ENCODE peak calls at places on chromosomes 7 and 10, in eight cellular contexts. A, Z, B, E, N, D, H and X are unnamed samples.

GRCh38 chr7:27972272-27972671 is 208.3 kb downstream of the JAZF1 start:
- DNase-seq in D (no peak), B (no peak), H (no peak), A (no peak), N (no peak), Z (no peak), E (no peak), X (no peak)

GRCh38 chr7:151877911-151878835 is 1.3 kb upstream of the PRKAG2 start:
- DNase-seq in H (no peak), A (no peak), N (peak), D (no peak), B (no peak), E (no peak), Z (no peak), X (no peak)

GRCh38 chr10:70475661-70476060 is 2.9 kb upstream of the PALD1 start:
- DNase-seq in B (no peak), H (no peak), N (no peak), D (no peak), Z (no peak), A (no peak), E (no peak), X (no peak)

GRCh38 chr7:98398567-98399372 is 2.1 kb downstream of the BAIAP2L1 start:
- DNase-seq in N (no peak), Z (no peak), B (no peak), D (no peak), E (no peak), A (no peak), H (no peak), X (no peak)

GRCh38 chr10:28354552-28354951 is 51.7 kb upstream of the MPP7 start:
- DNase-seq in A (no peak), B (no peak), E (no peak), N (no peak), Z (no peak), D (no peak), H (no peak), X (no peak)

GRCh38 chr10:99964791-99965190 is 45.0 kb downstream of the DNMBP start:
- DNase-seq in H (no peak), Z (no peak), E (no peak), D (no peak), B (no peak), A (no peak), N (no peak), X (no peak)

GRCh38 chr7:119905495-119905894 is 367.5 kb upstream of the KCND2 start:
- DNase-seq in N (no peak), E (no peak), H (no peak), D (no peak), B (no peak), Z (no peak), A (no peak), X (no peak)

GRCh38 chr7:154748387-154748786 is 254.5 kb downstream of the PAXIP1 start:
- DNase-seq in E (no peak), B (no peak), Z (no peak), D (no peak), H (no peak), N (no peak), A (no peak), X (no peak)

GRCh38 chr10:59108886-59109288 is 67.6 kb upstream of the PHYHIPL start:
- DNase-seq in Z (no peak), N (no peak), E (no peak), B (no peak), H (no peak), A (no peak), D (no peak), X (no peak)

GRCh38 chr7:42457663-42458062 is 220.7 kb upstream of the GLI3 start:
- DNase-seq in N (no peak), H (no peak), Z (no peak), B (no peak), E (no peak), A (no peak), D (no peak), X (no peak)

GRCh38 chr7:149261321-149261828 is 621 bp upstream of the ZNF783 start:
- DNase-seq in Z (no peak), H (no peak), N (no peak), B (no peak), A (no peak), E (peak), D (no peak), X (no peak)

GRCh38 chr10:88232029-88232895 is 350.9 kb downstream of the RNLS start:
- DNase-seq in N (no peak), A (peak), B (no peak), E (peak), D (peak), H (no peak), Z (no peak), X (no peak)

GRCh38 chr10:5573968-5574641 is 49.3 kb downstream of the CALML3 start:
- DNase-seq in A (no peak), H (no peak), B (no peak), Z (no peak), D (no peak), N (no peak), E (no peak), X (no peak)

GRCh38 chr10:22437620-22438588 is 92.6 kb downstream of the SPAG6 start:
- DNase-seq in N (no peak), H (no peak), A (peak), B (no peak), E (peak), D (no peak), Z (no peak), X (no peak)

GRCh38 chr10:79400567-79401004 is 44.8 kb downstream of the ZCCHC24 start:
- DNase-seq in A (no peak), B (no peak), N (peak), D (no peak), H (peak), E (no peak), Z (no peak), X (peak)

GRCh38 chr10:44977287-44978212 is 1.1 kb downstream of the DEPP1 start:
- DNase-seq in A (no peak), B (no peak), E (peak), Z (no peak), N (no peak), H (no peak), D (no peak), X (no peak)

GRCh38 chr7:30755384-30756154 is 3.6 kb downstream of the INMT start:
- DNase-seq in H (no peak), Z (no peak), A (no peak), E (no peak), N (no peak), B (no peak), D (peak), X (no peak)

GRCh38 chr10:72375173-72375572 is 20.5 kb upstream of the DNAJB12 start:
- DNase-seq in Z (no peak), D (no peak), B (no peak), H (no peak), A (no peak), E (no peak), N (no peak), X (no peak)

GRCh38 chr7:1113548-1113885 is 25.6 kb downstream of the GPER1 start:
- DNase-seq in H (no peak), E (peak), N (no peak), D (no peak), B (no peak), A (no peak), Z (no peak), X (no peak)

GRCh38 chr7:115135769-115136410 is 214.0 kb downstream of the MDFIC start:
- DNase-seq in E (no peak), H (no peak), A (no peak), Z (no peak), D (no peak), N (no peak), B (no peak), X (no peak)

GRCh38 chr7:492714-493065 is 27.0 kb downstream of the PDGFA start:
- DNase-seq in H (no peak), E (peak), D (no peak), A (no peak), N (no peak), B (no peak), Z (no peak), X (no peak)

GRCh38 chr7:36154255-36155212 is 1.5 kb downstream of the EEPD1 start:
- DNase-seq in B (no peak), E (peak), N (no peak), Z (no peak), A (no peak), D (peak), H (no peak), X (no peak)

GRCh38 chr10:62594093-62594520 is 210.4 kb upstream of the ADO start:
- DNase-seq in E (peak), D (peak), N (peak), B (peak), H (no peak), A (peak), Z (no peak), X (peak)

GRCh38 chr10:338176-339037 is 203.2 kb downstream of the ZMYND11 start:
- DNase-seq in B (no peak), N (no peak), H (no peak), E (no peak), Z (peak), D (no peak), A (no peak), X (no peak)

GRCh38 chr7:18198868-18199267 is 171.2 kb upstream of the PRPS1L1 start:
- DNase-seq in B (no peak), E (no peak), H (no peak), Z (no peak), N (no peak), A (no peak), D (no peak), X (no peak)

GRCh38 chr10:3398825-3399646 is 226.5 kb upstream of the PITRM1 start:
- DNase-seq in Z (peak), D (peak), N (no peak), E (peak), H (no peak), B (no peak), A (no peak), X (no peak)

GRCh38 chr7:99224263-99224947 is 16.5 kb upstream of the KPNA7 start:
- DNase-seq in B (no peak), N (peak), Z (no peak), D (no peak), H (no peak), E (no peak), A (no peak), X (no peak)

GRCh38 chr7:69823151-69823744 is 225.0 kb downstream of the AUTS2 start:
- DNase-seq in Z (no peak), E (no peak), A (no peak), B (no peak), N (no peak), D (no peak), H (no peak), X (no peak)

GRCh38 chr10:34089294-34089693 is 725.8 kb downstream of the PARD3 start:
- DNase-seq in E (no peak), N (no peak), A (no peak), B (no peak), Z (no peak), D (no peak), H (no peak), X (no peak)

GRCh38 chr7:7962851-7963250 is 5.7 kb upstream of the GLCCI1 start:
- DNase-seq in Z (no peak), E (no peak), B (no peak), D (no peak), H (no peak), A (no peak), N (no peak), X (no peak)

GRCh38 chr10:117262296-117263293 is 21.7 kb downstream of the SLC18A2 start:
- DNase-seq in N (no peak), Z (no peak), A (no peak), B (no peak), E (no peak), H (no peak), D (no peak), X (no peak)

GRCh38 chr10:52256832-52257691 is 57.0 kb upstream of the DKK1 start:
- DNase-seq in E (no peak), H (no peak), Z (no peak), D (no peak), N (no peak), B (no peak), A (peak), X (peak)

GRCh38 chr10:89427629-89428028 is 13.3 kb downstream of the IFIT5 start:
- DNase-seq in A (no peak), H (no peak), E (no peak), Z (no peak), N (no peak), D (no peak), B (no peak), X (no peak)

GRCh38 chr7:20220824-20221547 is 3.8 kb upstream of the MACC1 start:
- DNase-seq in D (no peak), H (no peak), B (no peak), Z (peak), E (no peak), N (no peak), A (no peak), X (no peak)

GRCh38 chr7:78090616-78091015 is 292.0 kb downstream of the PHTF2 start:
- DNase-seq in D (no peak), N (no peak), E (no peak), B (no peak), Z (no peak), H (no peak), A (no peak), X (no peak)

GRCh38 chr10:11713186-11713743 is 28.9 kb upstream of the ECHDC3 start:
- DNase-seq in N (no peak), Z (no peak), A (no peak), B (no peak), E (peak), D (no peak), H (no peak), X (no peak)